ENCODE peak calls at places on chromosomes 11 and 22, in four cellular contexts. U, E, D and O are unnamed samples.

GRCh38 chr22:23113067-23113846 is 28.5 kb downstream of the RSPH14 start:
- DNase-seq in D (no peak), U (no peak), E (no peak), O (no peak)

GRCh38 chr11:134945993-134946392 is 534.0 kb upstream of the B3GAT1 start:
- DNase-seq in D (no peak), U (no peak), E (no peak), O (no peak)

GRCh38 chr22:26763633-26764295 is 106.4 kb downstream of the MIAT start:
- DNase-seq in U (peak; percentile 20), E (no peak), D (no peak), O (no peak)

GRCh38 chr22:37675930-37676571 is 615 bp downstream of the LGALS1 start:
- DNase-seq in U (no peak), D (peak; percentile 62), E (peak; percentile 53), O (peak; percentile 27)

GRCh38 chr11:86676533-86677154 is 4.2 kb upstream of the ME3 start:
- DNase-seq in U (no peak), E (no peak), D (peak; percentile 34), O (no peak)

GRCh38 chr11:8056810-8057463 is 24.1 kb upstream of the TUB start:
- DNase-seq in D (no peak), E (no peak), U (no peak), O (no peak)

GRCh38 chr11:5092821-5093585 is 23.6 kb downstream of the OR52E1 start:
- DNase-seq in E (no peak), D (no peak), U (no peak), O (no peak)

GRCh38 chr22:43431821-43432554 is 20.2 kb downstream of the MPPED1 start:
- DNase-seq in E (peak; percentile 19), U (no peak), D (no peak), O (no peak)

GRCh38 chr11:78331711-78332110 is 85.9 kb downstream of the GAB2 start:
- DNase-seq in E (no peak), U (no peak), D (no peak), O (no peak)

GRCh38 chr11:59204736-59205135 is 8.0 kb downstream of the MPEG1 start:
- DNase-seq in D (no peak), E (no peak), U (no peak), O (no peak)

GRCh38 chr11:72081856-72082255 is 1.2 kb downstream of the LRRC51 start:
- DNase-seq in D (no peak), U (no peak), E (no peak), O (no peak)

GRCh38 chr22:33652596-33652995 is 267.7 kb downstream of the LARGE1 start:
- DNase-seq in E (no peak), D (no peak), U (peak; percentile 1), O (no peak)

GRCh38 chr22:49999901-50000586 is 12.5 kb downstream of the IL17REL start:
- DNase-seq in D (no peak), E (peak; percentile 49), U (no peak), O (no peak)

GRCh38 chr22:36224245-36224644 is 15.1 kb downstream of the APOL2 start:
- DNase-seq in U (no peak), E (no peak), D (no peak), O (no peak)

GRCh38 chr11:765025-765801 is 12.1 kb downstream of the GATD1 start:
- DNase-seq in U (peak; percentile 36), E (peak; percentile 77), D (peak; percentile 73), O (peak; percentile 56)

GRCh38 chr11:13329670-13330401 is 52.2 kb downstream of the BMAL1 start:
- DNase-seq in D (no peak), U (no peak), E (no peak), O (no peak)

GRCh38 chr11:4393209-4394196 is at the start of gene TRIM21:
- DNase-seq in D (peak; percentile 90), U (peak; percentile 83), E (peak; percentile 87), O (peak; percentile 89)

GRCh38 chr11:69051381-69052342 is 2.9 kb downstream of the TPCN2 start:
- DNase-seq in E (no peak), U (no peak), D (no peak), O (no peak)

GRCh38 chr22:29493636-29494035 is 13.6 kb downstream of the NEFH start:
- DNase-seq in U (no peak), E (no peak), D (no peak), O (no peak)
- H3K4me3 ChIP-seq in U (no peak overlapping the region), E (no peak overlapping the region), D (no peak overlapping the region), O (no peak overlapping the region)

DNA sequence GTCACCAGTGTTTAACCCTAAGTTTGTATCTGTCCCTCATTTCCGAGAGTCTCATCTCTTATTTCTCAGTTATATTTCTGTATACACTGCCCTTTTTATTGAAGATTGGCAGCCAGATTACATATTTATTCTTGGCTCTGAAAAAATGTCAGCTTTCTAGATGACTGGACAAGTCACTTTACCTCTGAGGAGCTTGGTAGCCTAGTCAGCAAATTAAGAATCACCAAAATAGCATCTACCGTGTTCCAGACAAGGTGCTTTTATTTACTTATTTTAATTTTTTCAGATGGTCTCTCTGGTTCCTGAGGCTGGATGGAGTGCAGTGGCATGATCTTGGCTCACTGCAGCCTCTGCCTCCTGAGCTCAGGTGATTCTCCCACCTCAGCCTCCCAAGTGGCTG is 5.6 kb upstream of the RBM4 start:
- DNase-seq in U (no peak), E (no peak), D (no peak), O (no peak)
- H3K36me3 ChIP-seq in U (peaks cover 30% of the 10 kb centered on the region), E (peaks cover 37% of the 10 kb centered on the region), D (no peaks in the 10 kb centered on the region), O (peaks cover 43% of the 10 kb centered on the region)

GRCh38 chr11:111982532-111983186 is 42.5 kb upstream of the DLAT start:
- DNase-seq in D (no peak), E (no peak), U (no peak), O (no peak)
- H3K4me3 ChIP-seq in D (no peak overlapping the region), E (peak overlapping the region; percentile 45), U (no peak overlapping the region), O (no peak overlapping the region)

DNA sequence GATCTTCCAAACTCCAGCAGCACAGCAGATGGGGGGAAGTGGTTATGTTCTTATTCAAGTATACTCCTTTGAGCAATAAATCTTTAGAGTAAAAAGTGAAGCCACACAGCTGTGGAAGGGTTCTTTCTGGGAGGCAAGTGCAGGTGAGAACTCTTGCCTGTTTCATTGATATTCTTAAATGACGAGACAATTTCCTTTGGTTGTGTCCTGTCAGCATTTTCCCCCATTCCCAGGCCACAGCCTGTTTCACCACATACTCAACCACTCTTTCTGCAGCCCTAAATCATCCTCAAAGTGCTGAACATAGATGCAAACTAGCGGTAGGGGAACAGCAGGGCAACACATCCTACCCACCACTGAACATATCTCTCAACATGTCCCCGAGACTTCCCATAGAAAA is 207.3 kb upstream of the MTNR1B start:
- DNase-seq in D (no peak), U (no peak), E (no peak), O (no peak)
- H3K36me3 ChIP-seq in D (no peaks in the 10 kb centered on the region), U (no peaks in the 10 kb centered on the region), E (no peaks in the 10 kb centered on the region), O (no peaks in the 10 kb centered on the region)

GRCh38 chr22:32204211-32204855 is 540 bp downstream of the RFPL2 start:
- DNase-seq in E (no peak), U (no peak), D (peak; percentile 48), O (no peak)

GRCh38 chr22:32202539-32203180 is 2.2 kb downstream of the RFPL2 start:
- DNase-seq in U (peak; percentile 14), D (peak; percentile 74), E (peak; percentile 76), O (no peak)

GRCh38 chr22:32204856-32205722 is at the start of gene RFPL2:
- DNase-seq in D (peak; percentile 68), E (peak; percentile 69), U (peak; percentile 15), O (peak; percentile 41)

GRCh38 chr22:32202161-32202538 is 2.7 kb downstream of the RFPL2 start:
- DNase-seq in E (no peak), D (no peak), U (no peak), O (no peak)

DNA sequence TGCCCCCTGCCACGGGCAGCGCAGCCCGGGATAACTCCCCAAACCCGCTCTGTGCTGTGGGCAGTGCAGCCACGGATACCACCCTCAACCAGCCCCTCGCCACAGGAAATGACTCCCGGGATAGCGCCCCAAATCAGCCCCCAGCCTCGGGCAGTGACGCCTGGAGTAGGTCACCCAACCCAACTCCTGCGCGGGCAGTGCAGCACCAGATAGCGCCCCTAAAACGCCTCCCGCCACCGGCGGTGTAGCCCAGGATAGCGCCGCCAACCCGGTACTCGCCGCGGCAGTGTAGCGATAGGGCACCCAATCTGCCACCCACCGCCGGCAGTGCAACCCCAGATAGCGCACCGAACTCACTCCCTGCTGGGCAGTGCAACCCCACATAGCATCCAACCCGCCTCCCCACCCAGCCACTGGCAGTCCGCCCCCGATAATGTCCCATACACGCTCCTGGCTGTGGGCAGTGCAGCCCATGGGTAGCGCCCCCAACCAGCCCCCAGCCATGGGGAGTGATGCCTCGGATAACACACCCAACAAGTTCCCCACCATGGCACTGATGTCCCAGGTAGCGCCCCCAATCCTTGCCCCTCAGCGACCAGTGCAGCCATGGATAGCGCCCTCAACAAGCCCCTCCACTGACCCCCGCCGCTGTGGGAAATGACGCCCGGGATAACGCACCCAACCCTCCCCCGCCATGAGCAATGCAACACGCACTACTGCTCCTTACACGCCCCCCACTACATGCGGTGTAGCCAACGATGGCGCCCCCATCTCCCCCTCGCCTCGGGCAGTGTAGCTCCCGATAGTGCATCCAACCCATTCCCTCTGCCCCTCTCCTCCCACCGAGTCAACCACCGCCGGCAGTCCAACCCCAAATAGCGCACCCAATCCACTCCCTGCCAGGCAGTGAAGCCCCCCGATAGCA is 1.4 kb downstream of the RFPL2 start:
- DNase-seq in U (no peak), E (no peak), D (peak; percentile 37), O (no peak)
- H3K4me3 ChIP-seq in U (no peak overlapping the region), E (peak overlapping the region; percentile 44), D (no peak overlapping the region), O (no peak overlapping the region)

GRCh38 chr22:28986366-28986765 is 75.3 kb downstream of the C22orf31 start:
- DNase-seq in E (no peak), U (peak; percentile 42), D (no peak), O (no peak)

GRCh38 chr22:28989912-28990311 is 71.7 kb downstream of the C22orf31 start:
- DNase-seq in E (no peak), U (no peak), D (no peak), O (no peak)

GRCh38 chr22:28989035-28989464 is 72.6 kb downstream of the C22orf31 start:
- DNase-seq in E (no peak), U (no peak), D (no peak), O (no peak)

GRCh38 chr22:28988455-28988854 is 73.2 kb downstream of the C22orf31 start:
- DNase-seq in E (no peak), U (no peak), D (no peak), O (no peak)

DNA sequence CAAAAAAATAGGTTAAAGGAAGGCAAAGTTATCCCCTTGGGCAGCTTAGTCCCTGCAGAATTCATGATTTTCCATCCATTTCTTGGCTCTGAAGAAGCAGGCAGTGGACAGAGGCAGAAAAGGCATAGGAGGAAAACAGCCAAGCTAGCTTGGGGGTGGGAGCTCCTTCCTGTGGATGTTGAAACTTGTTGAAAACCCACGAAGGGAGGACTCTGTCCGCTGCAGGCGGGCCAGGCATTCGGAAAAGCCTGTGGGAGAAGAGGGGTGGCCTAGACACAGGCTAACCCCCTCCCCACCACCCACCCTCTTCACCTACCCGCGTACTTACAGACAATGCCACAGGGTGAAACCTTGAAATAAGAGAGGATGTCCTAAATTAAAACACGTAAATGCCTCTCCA is 72.1 kb downstream of the C22orf31 start:
- DNase-seq in U (no peak), E (no peak), D (no peak), O (no peak)
- H3K36me3 ChIP-seq in U (no peaks in the 10 kb centered on the region), E (peaks cover 8% of the 10 kb centered on the region), D (no peaks in the 10 kb centered on the region), O (no peaks in the 10 kb centered on the region)